ENCODE peak calls at places on chromosomes 1 and 21, in ten cellular contexts. One of them, this sample, is unnamed. For H3K9me3, the result is how much of the 10 kb centered on the place peaks cover.

GRCh38 chr1:145995964-145996432 is 381 bp downstream of the TXNIP start:
- DNase-seq in aorta: no peak
- DNase-seq in fibroblast of lung: no peak
- DNase-seq in IMR-90: no peak
- DNase-seq in HAP-1: peak
- DNase-seq in mesenchymal stem cell: no peak
- DNase-seq in mammary epithelial cell: no peak
- DNase-seq in hepatocyte: no peak
- DNase-seq in CD4-positive, alpha-beta memory T cell: no peak
- DNase-seq in pancreas: peak
- DNase-seq in this sample: no peak

GRCh38 chr1:222048030-222048632 is 306.2 kb upstream of the DUSP10 start:
- DNase-seq in aorta: no peak
- DNase-seq in CD4-positive, alpha-beta memory T cell: no peak
- DNase-seq in pancreas: no peak
- DNase-seq in fibroblast of lung: peak
- DNase-seq in mammary epithelial cell: peak
- DNase-seq in IMR-90: peak
- DNase-seq in hepatocyte: no peak
- DNase-seq in mesenchymal stem cell: peak
- DNase-seq in HAP-1: no peak
- DNase-seq in this sample: no peak

GRCh38 chr1:28775121-28775942 is 36.6 kb upstream of the OPRD1 start:
- DNase-seq in IMR-90: peak
- DNase-seq in aorta: peak
- DNase-seq in CD4-positive, alpha-beta memory T cell: peak
- DNase-seq in hepatocyte: peak
- DNase-seq in mammary epithelial cell: peak
- DNase-seq in fibroblast of lung: peak
- DNase-seq in pancreas: peak
- DNase-seq in mesenchymal stem cell: no peak
- DNase-seq in HAP-1: no peak
- DNase-seq in this sample: peak

GRCh38 chr1:212470059-212470458 is 37.3 kb downstream of the NENF start:
- DNase-seq in IMR-90: peak
- DNase-seq in mesenchymal stem cell: peak
- DNase-seq in aorta: peak
- DNase-seq in pancreas: no peak
- DNase-seq in hepatocyte: peak
- DNase-seq in fibroblast of lung: peak
- DNase-seq in mammary epithelial cell: peak
- DNase-seq in CD4-positive, alpha-beta memory T cell: no peak
- DNase-seq in HAP-1: no peak
- DNase-seq in this sample: no peak

GRCh38 chr1:230067871-230068814 is 1.1 kb downstream of the GALNT2 start:
- DNase-seq in hepatocyte: peak
- DNase-seq in pancreas: peak
- DNase-seq in mesenchymal stem cell: peak
- DNase-seq in IMR-90: no peak
- DNase-seq in fibroblast of lung: peak
- DNase-seq in CD4-positive, alpha-beta memory T cell: peak
- DNase-seq in aorta: peak
- DNase-seq in HAP-1: peak
- DNase-seq in mammary epithelial cell: peak
- DNase-seq in this sample: peak

GRCh38 chr21:44399151-44399954 is 45.9 kb downstream of the TRPM2 start:
- DNase-seq in mammary epithelial cell: no peak
- DNase-seq in IMR-90: no peak
- DNase-seq in mesenchymal stem cell: no peak
- DNase-seq in pancreas: peak
- DNase-seq in CD4-positive, alpha-beta memory T cell: no peak
- DNase-seq in hepatocyte: peak
- DNase-seq in fibroblast of lung: no peak
- DNase-seq in HAP-1: no peak
- DNase-seq in aorta: no peak
- DNase-seq in this sample: no peak

GRCh38 chr1:162185299-162185698 is 115.8 kb downstream of the NOS1AP start:
- DNase-seq in aorta: no peak
- DNase-seq in HAP-1: no peak
- DNase-seq in hepatocyte: peak
- DNase-seq in mesenchymal stem cell: no peak
- DNase-seq in CD4-positive, alpha-beta memory T cell: no peak
- DNase-seq in pancreas: no peak
- DNase-seq in mammary epithelial cell: no peak
- DNase-seq in fibroblast of lung: peak
- DNase-seq in IMR-90: no peak
- DNase-seq in this sample: no peak

GRCh38 chr1:58119971-58120370 is 426.6 kb downstream of the OMA1 start:
- DNase-seq in CD4-positive, alpha-beta memory T cell: no peak
- DNase-seq in pancreas: no peak
- DNase-seq in fibroblast of lung: no peak
- DNase-seq in aorta: no peak
- DNase-seq in IMR-90: no peak
- DNase-seq in mammary epithelial cell: peak
- DNase-seq in hepatocyte: no peak
- DNase-seq in mesenchymal stem cell: no peak
- DNase-seq in HAP-1: no peak
- DNase-seq in this sample: no peak

GRCh38 chr1:173191011-173191410 is 16.1 kb downstream of the TNFSF4 start:
- DNase-seq in mammary epithelial cell: peak
- DNase-seq in CD4-positive, alpha-beta memory T cell: no peak
- DNase-seq in IMR-90: no peak
- DNase-seq in aorta: no peak
- DNase-seq in mesenchymal stem cell: peak
- DNase-seq in fibroblast of lung: peak
- DNase-seq in pancreas: no peak
- DNase-seq in HAP-1: no peak
- DNase-seq in hepatocyte: no peak
- DNase-seq in this sample: no peak

GRCh38 chr1:235943581-235944114 is 76.9 kb upstream of the LYST start:
- DNase-seq in HAP-1: no peak
- DNase-seq in hepatocyte: no peak
- DNase-seq in CD4-positive, alpha-beta memory T cell: no peak
- DNase-seq in pancreas: no peak
- DNase-seq in IMR-90: peak
- DNase-seq in mammary epithelial cell: peak
- DNase-seq in fibroblast of lung: peak
- DNase-seq in mesenchymal stem cell: peak
- DNase-seq in aorta: no peak
- DNase-seq in this sample: no peak

GRCh38 chr1:205774277-205775014 is 836 bp downstream of the RAB29 start:
- DNase-seq in hepatocyte: peak
- DNase-seq in CD4-positive, alpha-beta memory T cell: peak
- DNase-seq in IMR-90: no peak
- DNase-seq in mammary epithelial cell: peak
- DNase-seq in HAP-1: peak
- DNase-seq in mesenchymal stem cell: peak
- DNase-seq in pancreas: peak
- DNase-seq in fibroblast of lung: peak
- DNase-seq in aorta: peak
- DNase-seq in this sample: peak

GRCh38 chr1:151494741-151495281 is 16.4 kb upstream of the CGN start:
- DNase-seq in fibroblast of lung: peak
- DNase-seq in IMR-90: peak
- DNase-seq in mammary epithelial cell: peak
- DNase-seq in HAP-1: peak
- DNase-seq in CD4-positive, alpha-beta memory T cell: no peak
- DNase-seq in mesenchymal stem cell: peak
- DNase-seq in aorta: no peak
- DNase-seq in pancreas: no peak
- DNase-seq in hepatocyte: peak
- DNase-seq in this sample: no peak

GRCh38 chr1:160460683-160461287 is 60.4 kb downstream of the VANGL2 start:
- DNase-seq in hepatocyte: no peak
- DNase-seq in CD4-positive, alpha-beta memory T cell: no peak
- DNase-seq in pancreas: no peak
- DNase-seq in mesenchymal stem cell: no peak
- DNase-seq in mammary epithelial cell: no peak
- DNase-seq in HAP-1: no peak
- DNase-seq in aorta: no peak
- DNase-seq in IMR-90: no peak
- DNase-seq in fibroblast of lung: no peak
- DNase-seq in this sample: no peak

GRCh38 chr1:1624443-1625403 is 7.2 kb upstream of the MMP23B start:
- DNase-seq in CD4-positive, alpha-beta memory T cell: no peak
- DNase-seq in IMR-90: no peak
- DNase-seq in pancreas: no peak
- DNase-seq in aorta: peak
- DNase-seq in mammary epithelial cell: no peak
- DNase-seq in hepatocyte: no peak
- DNase-seq in fibroblast of lung: no peak
- DNase-seq in HAP-1: peak
- DNase-seq in mesenchymal stem cell: no peak
- DNase-seq in this sample: no peak

GRCh38 chr21:42285569-42286245 is 29.5 kb downstream of the TFF3 start:
- DNase-seq in mesenchymal stem cell: no peak
- DNase-seq in fibroblast of lung: no peak
- DNase-seq in IMR-90: no peak
- DNase-seq in aorta: no peak
- DNase-seq in CD4-positive, alpha-beta memory T cell: no peak
- DNase-seq in hepatocyte: no peak
- DNase-seq in HAP-1: no peak
- DNase-seq in mammary epithelial cell: no peak
- DNase-seq in pancreas: no peak
- DNase-seq in this sample: no peak

GRCh38 chr1:156074661-156075060 is 7.6 kb downstream of the MEX3A start:
- DNase-seq in IMR-90: no peak
- DNase-seq in aorta: no peak
- DNase-seq in mammary epithelial cell: no peak
- DNase-seq in pancreas: no peak
- DNase-seq in hepatocyte: no peak
- DNase-seq in fibroblast of lung: no peak
- DNase-seq in mesenchymal stem cell: no peak
- DNase-seq in HAP-1: no peak
- DNase-seq in CD4-positive, alpha-beta memory T cell: no peak
- DNase-seq in this sample: no peak

GRCh38 chr1:227621211-227621610 is 57.9 kb downstream of the ZNF678 start:
- DNase-seq in IMR-90: no peak
- DNase-seq in hepatocyte: no peak
- DNase-seq in fibroblast of lung: peak
- DNase-seq in mesenchymal stem cell: no peak
- DNase-seq in aorta: no peak
- DNase-seq in pancreas: no peak
- DNase-seq in HAP-1: no peak
- DNase-seq in CD4-positive, alpha-beta memory T cell: no peak
- DNase-seq in mammary epithelial cell: no peak
- DNase-seq in this sample: no peak

GRCh38 chr1:227622739-227623475 is 59.6 kb downstream of the ZNF678 start:
- DNase-seq in HAP-1: no peak
- DNase-seq in hepatocyte: no peak
- DNase-seq in aorta: no peak
- DNase-seq in IMR-90: no peak
- DNase-seq in mesenchymal stem cell: no peak
- DNase-seq in CD4-positive, alpha-beta memory T cell: no peak
- DNase-seq in mammary epithelial cell: no peak
- DNase-seq in fibroblast of lung: no peak
- DNase-seq in pancreas: no peak
- DNase-seq in this sample: no peak
- H3K9me3 ChIP-seq in HAP-1: under half
- H3K9me3 ChIP-seq in hepatocyte: under half
- H3K9me3 ChIP-seq in aorta: under half
- H3K9me3 ChIP-seq in IMR-90: under half
- H3K9me3 ChIP-seq in mesenchymal stem cell: half or more
- H3K9me3 ChIP-seq in CD4-positive, alpha-beta memory T cell: under half
- H3K9me3 ChIP-seq in mammary epithelial cell: under half
- H3K9me3 ChIP-seq in fibroblast of lung: under half
- H3K9me3 ChIP-seq in pancreas: under half
- H3K9me3 ChIP-seq in this sample: under half

DNA sequence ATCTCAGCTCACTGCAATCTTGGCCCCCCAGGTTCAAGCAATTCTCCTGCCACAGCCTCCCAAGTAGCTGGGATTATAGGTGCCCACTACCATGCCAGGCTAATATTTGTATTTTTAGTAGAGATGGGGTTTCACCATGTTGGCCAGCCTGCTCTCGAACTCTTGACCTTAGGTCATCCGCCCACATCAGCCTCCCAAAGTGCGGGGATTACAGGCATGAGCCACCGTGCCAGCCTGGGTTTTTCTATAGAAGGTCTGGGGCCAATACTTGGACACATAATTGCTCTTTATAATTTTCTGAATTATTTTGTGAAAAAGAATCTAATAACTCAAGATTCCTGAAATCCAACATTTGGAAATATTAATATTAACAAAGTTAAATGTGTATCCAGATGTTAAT is 1267.7 kb upstream of the ADGRL4 start:
- DNase-seq in HAP-1: no peak
- DNase-seq in mesenchymal stem cell: no peak
- DNase-seq in IMR-90: no peak
- DNase-seq in CD4-positive, alpha-beta memory T cell: no peak
- DNase-seq in pancreas: no peak
- DNase-seq in mammary epithelial cell: no peak
- DNase-seq in fibroblast of lung: no peak
- DNase-seq in hepatocyte: no peak
- DNase-seq in aorta: no peak
- DNase-seq in this sample: no peak
- H3K9me3 ChIP-seq in HAP-1: under half
- H3K9me3 ChIP-seq in mesenchymal stem cell: under half
- H3K9me3 ChIP-seq in IMR-90: under half
- H3K9me3 ChIP-seq in CD4-positive, alpha-beta memory T cell: under half
- H3K9me3 ChIP-seq in pancreas: under half
- H3K9me3 ChIP-seq in mammary epithelial cell: under half
- H3K9me3 ChIP-seq in fibroblast of lung: under half
- H3K9me3 ChIP-seq in hepatocyte: under half
- H3K9me3 ChIP-seq in aorta: under half
- H3K9me3 ChIP-seq in this sample: under half

GRCh38 chr1:35530946-35531345 is 26.3 kb downstream of the KIAA0319L start:
- DNase-seq in pancreas: no peak
- DNase-seq in mesenchymal stem cell: no peak
- DNase-seq in IMR-90: no peak
- DNase-seq in fibroblast of lung: no peak
- DNase-seq in hepatocyte: no peak
- DNase-seq in CD4-positive, alpha-beta memory T cell: no peak
- DNase-seq in mammary epithelial cell: no peak
- DNase-seq in aorta: no peak
- DNase-seq in HAP-1: no peak
- DNase-seq in this sample: no peak
- H3K9me3 ChIP-seq in pancreas: under half
- H3K9me3 ChIP-seq in mesenchymal stem cell: under half
- H3K9me3 ChIP-seq in IMR-90: under half
- H3K9me3 ChIP-seq in fibroblast of lung: under half
- H3K9me3 ChIP-seq in hepatocyte: under half
- H3K9me3 ChIP-seq in CD4-positive, alpha-beta memory T cell: under half
- H3K9me3 ChIP-seq in mammary epithelial cell: under half
- H3K9me3 ChIP-seq in aorta: under half
- H3K9me3 ChIP-seq in HAP-1: under half
- H3K9me3 ChIP-seq in this sample: under half

DNA sequence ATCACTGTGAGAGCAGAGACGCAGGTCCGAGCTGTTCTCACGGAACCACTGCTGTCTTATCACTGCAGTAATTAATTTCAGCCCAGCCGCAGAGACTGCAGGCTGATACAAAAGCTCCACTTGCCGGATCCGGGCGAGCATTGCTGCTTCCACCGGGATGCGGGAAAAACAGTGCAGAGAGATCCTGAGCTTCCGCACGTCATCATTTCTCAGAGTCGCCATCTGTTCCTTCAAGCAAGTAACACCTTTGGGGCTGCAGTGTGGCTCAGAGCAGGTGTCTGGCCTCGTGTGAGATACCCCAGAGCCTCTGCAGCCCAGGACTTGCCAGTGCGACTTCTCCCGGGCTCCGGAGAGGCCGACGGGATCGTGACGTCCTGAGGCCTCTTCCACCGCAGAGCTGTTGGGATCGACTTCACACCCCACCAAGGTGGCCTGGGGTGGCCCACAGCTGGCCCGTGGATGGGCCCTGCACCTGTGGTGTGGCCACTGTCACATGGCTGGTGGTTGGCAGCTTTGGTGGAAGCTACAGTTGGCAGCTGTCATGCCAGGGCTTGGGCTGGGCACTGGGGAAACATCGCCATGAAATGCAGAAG is 92.4 kb upstream of the ACTRT2 start:
- DNase-seq in mesenchymal stem cell: no peak
- DNase-seq in aorta: no peak
- DNase-seq in hepatocyte: no peak
- DNase-seq in IMR-90: no peak
- DNase-seq in CD4-positive, alpha-beta memory T cell: no peak
- DNase-seq in mammary epithelial cell: no peak
- DNase-seq in pancreas: no peak
- DNase-seq in fibroblast of lung: no peak
- DNase-seq in HAP-1: no peak
- DNase-seq in this sample: no peak
- H3K9me3 ChIP-seq in mesenchymal stem cell: under half
- H3K9me3 ChIP-seq in aorta: under half
- H3K9me3 ChIP-seq in hepatocyte: under half
- H3K9me3 ChIP-seq in IMR-90: half or more
- H3K9me3 ChIP-seq in CD4-positive, alpha-beta memory T cell: under half
- H3K9me3 ChIP-seq in mammary epithelial cell: under half
- H3K9me3 ChIP-seq in pancreas: under half
- H3K9me3 ChIP-seq in fibroblast of lung: under half
- H3K9me3 ChIP-seq in HAP-1: under half
- H3K9me3 ChIP-seq in this sample: under half